ENCODE peak calls at places on chromosomes 5 and 9, in nine cellular contexts. P is body of pancreas, K is suprapubic skin, L is heart left ventricle, X is ovary, Q is IMR-90, N is A549, A is lower leg skin, S is H1. T is an unnamed sample.
A peak's percentile ranks its signal among the peaks of the same experiment; 100 is the strongest.

GRCh38 chr9:112553256-112553826 is 66.7 kb downstream of the KIAA1958 start:
- DNase-seq in P (peak; percentile 40), K (no peak), L (no peak), X (no peak), Q (no peak), N (no peak), A (no peak), S (no peak), T (no peak)

GRCh38 chr5:119951330-119951934 is 322.1 kb downstream of the FAM170A start:
- DNase-seq in P (peak; percentile 16), K (no peak), L (no peak), X (no peak), Q (no peak), N (no peak), A (no peak), S (no peak), T (no peak)

GRCh38 chr9:87656485-87656884 is 69.4 kb upstream of the CTSL start:
- DNase-seq in P (no peak), K (no peak), L (no peak), X (no peak), Q (peak; percentile 56), N (no peak), A (no peak), S (no peak), T (no peak)

GRCh38 chr9:70983723-70984280 is 137.6 kb downstream of the TRPM3 start:
- DNase-seq in P (no peak), K (no peak), L (no peak), X (no peak), Q (peak; percentile 62), N (no peak), A (no peak), S (no peak), T (no peak)

GRCh38 chr9:128689293-128689770 is 310 bp downstream of the SET start:
- DNase-seq in P (peak; percentile 67), K (peak; percentile 81), L (peak; percentile 69), X (peak; percentile 74), Q (no peak), N (peak; percentile 70), A (no peak), S (no peak), T (no peak)

GRCh38 chr9:137467161-137467581 is 8.0 kb upstream of the NSMF start:
- DNase-seq in P (no peak), K (no peak), L (no peak), X (no peak), Q (no peak), N (no peak), A (no peak), S (no peak), T (no peak)

GRCh38 chr5:97888439-97888838 is 705.4 kb upstream of the RIOK2 start:
- DNase-seq in P (no peak), K (no peak), L (no peak), X (no peak), Q (no peak), N (no peak), A (no peak), S (no peak), T (no peak)

GRCh38 chr5:92145852-92146251 is 762.7 kb upstream of the ARRDC3 start:
- DNase-seq in P (no peak), K (no peak), L (no peak), X (no peak), Q (no peak), N (no peak), A (no peak), S (no peak), T (no peak)

GRCh38 chr9:77807295-77807694 is 159.2 kb upstream of the GNA14 start:
- DNase-seq in P (no peak), K (no peak), L (no peak), X (no peak), Q (peak; percentile 93), N (peak; percentile 27), A (peak; percentile 29), S (no peak), T (no peak)

GRCh38 chr5:83467315-83468044 is 4.1 kb upstream of the VCAN start:
- DNase-seq in P (no peak), K (peak; percentile 67), L (peak; percentile 53), X (no peak), Q (peak; percentile 65), N (no peak), A (no peak), S (no peak), T (no peak)

GRCh38 chr9:109253637-109254284 is 67.1 kb downstream of the EPB41L4B start:
- DNase-seq in P (peak; percentile 62), K (no peak), L (no peak), X (no peak), Q (peak; percentile 82), N (peak; percentile 56), A (no peak), S (no peak), T (no peak)

GRCh38 chr9:97632406-97632991 is 669 bp downstream of the TSTD2 start:
- DNase-seq in P (peak; percentile 61), K (peak; percentile 75), L (peak; percentile 45), X (peak; percentile 66), Q (peak; percentile 84), N (no peak), A (no peak), S (no peak), T (no peak)

GRCh38 chr5:125695994-125696679 is 727.1 kb upstream of the GRAMD2B start:
- DNase-seq in P (no peak), K (no peak), L (no peak), X (no peak), Q (peak; percentile 25), N (no peak), A (no peak), S (no peak), T (no peak)
- TF ChIP-seq POLR2A in P (no peak), K (no peak), L (no peak), X (no peak), Q (no peak), N (no peak), A (no peak), S (no peak), T (no peak)

GRCh38 chr5:153157156-153157555 is 333.3 kb upstream of the GRIA1 start:
- DNase-seq in P (no peak), K (no peak), L (no peak), X (no peak), Q (no peak), N (no peak), A (no peak), S (no peak), T (no peak)

GRCh38 chr5:153151558-153151957 is 338.9 kb upstream of the GRIA1 start:
- DNase-seq in P (no peak), K (no peak), L (no peak), X (no peak), Q (no peak), N (no peak), A (no peak), S (no peak), T (no peak)

GRCh38 chr5:153147891-153148623 is 342.4 kb upstream of the GRIA1 start:
- DNase-seq in P (no peak), K (no peak), L (no peak), X (no peak), Q (no peak), N (peak; percentile 25), A (no peak), S (peak; percentile 52), T (no peak)

GRCh38 chr5:153148624-153148976 is 341.9 kb upstream of the GRIA1 start:
- DNase-seq in P (no peak), K (no peak), L (no peak), X (no peak), Q (no peak), N (no peak), A (no peak), S (no peak), T (no peak)

GRCh38 chr5:153153086-153153485 is 337.4 kb upstream of the GRIA1 start:
- DNase-seq in P (no peak), K (no peak), L (no peak), X (no peak), Q (no peak), N (no peak), A (no peak), S (no peak), T (no peak)
- TF ChIP-seq POLR2A in P (no peak), K (no peak), L (no peak), X (no peak), Q (no peak), N (no peak), A (no peak), S (no peak), T (no peak)

DNA sequence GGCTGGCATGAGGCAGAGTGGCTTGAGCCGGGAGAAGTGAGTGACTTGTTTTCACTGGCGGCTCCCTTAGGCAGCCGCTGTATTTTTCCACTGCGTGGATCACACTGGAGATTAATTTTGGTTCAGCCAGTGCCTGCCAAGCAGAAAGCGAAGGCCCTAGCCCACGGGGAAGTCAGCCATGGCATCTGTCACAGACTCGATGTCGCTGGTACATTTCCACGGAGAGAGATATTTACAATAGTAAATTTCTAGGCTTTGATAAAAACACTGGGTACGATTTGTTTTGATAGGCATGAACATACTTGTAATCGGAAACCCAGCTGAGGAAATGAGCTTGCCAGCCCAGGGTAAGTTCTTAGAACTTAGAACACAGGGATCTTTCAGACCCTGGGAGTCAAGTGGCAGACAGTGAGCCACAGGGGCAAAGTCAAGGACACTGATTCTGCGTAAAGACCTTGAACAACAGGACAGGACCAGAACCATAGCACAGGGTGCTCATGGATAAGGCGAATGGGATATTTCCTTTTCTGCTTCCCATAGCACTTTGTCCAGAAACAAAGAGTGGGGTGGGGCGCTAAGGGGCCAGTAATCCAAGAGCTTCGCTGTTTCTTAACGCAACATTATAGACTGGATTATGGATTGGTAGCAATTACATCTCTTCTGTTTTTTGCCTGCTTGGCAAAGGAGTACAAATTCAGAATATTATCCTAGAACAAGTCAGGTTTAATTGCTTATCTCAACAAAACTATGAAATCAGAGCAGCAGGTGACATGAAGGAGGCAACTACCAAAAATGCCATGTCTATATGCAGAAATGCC is 4.5 kb downstream of the DUSP1 start:
- DNase-seq in P (peak; percentile 74), K (peak; percentile 96), L (peak; percentile 84), X (peak; percentile 74), Q (peak; percentile 94), N (peak; percentile 89), A (peak; percentile 88), S (no peak), T (no peak)
- TF ChIP-seq POLR2A in P (peak; percentile 89), K (peak; percentile 67), L (no peak), X (no peak), Q (no peak), N (peak; percentile 53), A (no peak), S (peak; percentile 3), T (peak; percentile 67)

DNA sequence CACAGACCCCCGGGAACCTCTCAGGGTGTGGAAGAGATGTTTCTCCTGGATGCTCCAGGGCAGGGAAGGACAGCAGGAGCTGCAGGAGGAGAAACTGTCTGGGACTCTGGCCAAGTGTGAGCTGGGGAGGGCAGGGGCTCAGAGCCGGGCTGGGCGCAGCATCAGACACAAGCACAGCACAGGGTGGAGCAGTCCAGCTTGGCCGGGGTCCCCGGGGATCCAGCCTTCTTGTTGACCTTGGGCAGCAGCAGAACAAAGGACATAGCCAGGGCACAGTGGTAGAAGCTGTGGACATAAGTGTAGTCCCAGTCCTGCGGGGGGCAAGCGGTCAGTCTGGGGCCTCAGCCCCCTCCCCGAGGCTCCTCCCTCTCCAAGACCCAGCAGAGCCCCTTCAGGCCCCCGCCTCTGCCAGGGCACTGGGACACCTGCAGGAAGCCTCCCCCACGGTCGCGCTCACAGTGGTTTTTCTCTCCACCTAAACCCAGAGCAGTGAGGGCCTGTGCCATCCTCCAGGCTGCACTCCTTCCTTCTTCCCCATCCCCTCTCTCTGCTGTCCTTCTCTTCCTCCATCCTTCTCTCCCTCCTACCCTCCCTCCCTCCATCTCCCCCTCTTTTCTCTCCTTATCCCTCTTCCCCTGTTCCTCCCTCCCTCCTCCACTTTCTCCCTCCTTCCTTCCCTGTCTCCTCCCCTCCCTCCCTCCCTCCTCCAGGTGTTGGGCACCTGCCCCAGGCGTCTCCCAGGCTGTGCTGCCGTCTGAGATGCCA is 10.1 kb downstream of the MYMK start:
- DNase-seq in P (no peak), K (no peak), L (peak; percentile 57), X (peak; percentile 88), Q (no peak), N (no peak), A (no peak), S (no peak), T (no peak)
- TF ChIP-seq POLR2A in P (no peak), K (no peak), L (no peak), X (no peak), Q (no peak), N (no peak), A (no peak), S (no peak), T (no peak)